ENCODE peak calls at places on chromosomes 7 and 10, in seven cellular contexts. Z, C, K, J, M, D and H are unnamed samples.

GRCh38 chr10:110330675-110331074 is 26.0 kb upstream of the SMNDC1 start:
- DNase-seq in K (no peak), M (no peak), D (no peak), J (no peak), C (no peak), Z (no peak), H (no peak)

GRCh38 chr10:59872892-59873463 is 33.4 kb downstream of the CCDC6 start:
- DNase-seq in K (no peak), J (no peak), C (peak), Z (peak), D (peak), M (no peak), H (no peak)

GRCh38 chr7:137771679-137772078 is 75.1 kb downstream of the DGKI start:
- DNase-seq in J (no peak), C (peak), M (no peak), Z (peak), D (no peak), K (no peak), H (no peak)

GRCh38 chr10:14583252-14583651 is 191.4 kb downstream of the FAM107B start:
- DNase-seq in Z (no peak), K (no peak), C (no peak), D (no peak), M (no peak), J (peak), H (no peak)

GRCh38 chr10:112949875-112950507 is at the start of gene TCF7L2:
- DNase-seq in Z (peak), J (peak), K (peak), M (peak), C (peak), D (peak), H (peak)

GRCh38 chr10:78176320-78177012 is 142.8 kb downstream of the RPS24 start:
- DNase-seq in M (no peak), Z (no peak), K (no peak), J (no peak), D (no peak), C (no peak), H (peak)

GRCh38 chr7:112211348-112211907 is 4.9 kb downstream of the ZNF277 start:
- DNase-seq in Z (peak), M (peak), K (no peak), D (no peak), J (no peak), C (peak), H (no peak)

GRCh38 chr7:31067491-31067890 is 15.4 kb downstream of the ADCYAP1R1 start:
- DNase-seq in Z (no peak), C (no peak), D (no peak), M (no peak), K (no peak), J (no peak), H (no peak)

GRCh38 chr10:15254808-15255655 is 86.5 kb upstream of the NMT2 start:
- DNase-seq in D (no peak), J (no peak), Z (no peak), M (no peak), K (peak), C (no peak), H (no peak)

GRCh38 chr7:128737867-128738390 is 1.2 kb upstream of the CALU start:
- DNase-seq in M (peak), D (no peak), K (no peak), Z (peak), C (peak), J (no peak), H (no peak)

GRCh38 chr10:73439605-73440298 is 6.4 kb upstream of the MSS51 start:
- DNase-seq in C (peak), J (no peak), D (no peak), M (peak), Z (peak), K (no peak), H (no peak)

GRCh38 chr10:11823122-11823988 is at the start of gene PROSER2:
- DNase-seq in C (peak), M (peak), D (no peak), Z (peak), J (no peak), K (no peak), H (peak)

GRCh38 chr10:37476285-37476684 is 350.9 kb downstream of the ANKRD30A start:
- DNase-seq in M (no peak), J (no peak), C (no peak), Z (no peak), D (no peak), K (no peak), H (no peak)

GRCh38 chr7:100122067-100122466 is 2.6 kb downstream of the CNPY4 start:
- DNase-seq in K (no peak), C (no peak), M (no peak), D (no peak), J (no peak), Z (no peak), H (no peak)

GRCh38 chr7:101823596-101823995 is 6.2 kb downstream of the CUX1 start:
- DNase-seq in C (no peak), M (no peak), J (no peak), Z (no peak), D (no peak), K (no peak), H (no peak)

GRCh38 chr10:712575-712974 is 23.1 kb upstream of the DIP2C start:
- DNase-seq in K (no peak), C (no peak), J (no peak), M (no peak), D (no peak), Z (no peak), H (no peak)

GRCh38 chr7:131583430-131583829 is 27.0 kb upstream of the PODXL start:
- DNase-seq in K (no peak), D (no peak), M (peak), J (no peak), C (no peak), Z (no peak), H (no peak)

GRCh38 chr10:16887565-16887964 is 70.3 kb upstream of the RSU1 start:
- DNase-seq in D (no peak), C (peak), K (no peak), M (no peak), Z (peak), J (no peak), H (no peak)

GRCh38 chr7:1963575-1963974 is 269.2 kb downstream of the MAD1L1 start:
- DNase-seq in C (no peak), Z (no peak), M (no peak), D (no peak), K (no peak), J (no peak), H (no peak)

GRCh38 chr10:1043532-1043995 is 5.4 kb downstream of the IDI1 start:
- DNase-seq in J (no peak), C (no peak), K (no peak), M (no peak), Z (no peak), D (no peak), H (no peak)

GRCh38 chr7:33444501-33444900 is 315.1 kb downstream of the BBS9 start:
- DNase-seq in C (no peak), J (no peak), M (no peak), Z (peak), D (peak), K (no peak), H (no peak)

GRCh38 chr10:100391163-100392002 is 44.4 kb downstream of the SCD start:
- DNase-seq in D (no peak), K (no peak), J (no peak), C (no peak), Z (no peak), M (no peak), H (no peak)

GRCh38 chr10:14384096-14384730 is 53.5 kb upstream of the FRMD4A start:
- DNase-seq in Z (no peak), M (no peak), K (no peak), C (peak), D (no peak), J (no peak), H (no peak)

GRCh38 chr7:122402235-122402634 is 97.7 kb upstream of the FEZF1 start:
- DNase-seq in K (no peak), M (no peak), C (no peak), Z (no peak), D (no peak), J (no peak), H (no peak)

GRCh38 chr7:122166260-122166659 is 22.2 kb upstream of the AASS start:
- DNase-seq in D (no peak), C (no peak), K (no peak), Z (no peak), J (no peak), M (no peak), H (no peak)

GRCh38 chr7:88072036-88072714 is 138.1 kb downstream of the ADAM22 start:
- DNase-seq in M (no peak), K (no peak), C (no peak), D (no peak), J (no peak), Z (no peak), H (no peak)

GRCh38 chr10:104306897-104307296 is 31.4 kb downstream of the ITPRIP start:
- DNase-seq in M (no peak), Z (no peak), C (no peak), J (no peak), D (no peak), K (no peak), H (no peak)

GRCh38 chr10:121654021-121654545 is 55.8 kb upstream of the FGFR2 start:
- DNase-seq in M (no peak), D (no peak), C (no peak), J (no peak), Z (no peak), K (no peak), H (no peak)

GRCh38 chr10:93745411-93746065 is 12.2 kb upstream of the LGI1 start:
- DNase-seq in D (peak), M (peak), Z (peak), J (no peak), K (no peak), C (peak), H (no peak)

GRCh38 chr7:39934132-39934531 is 15.9 kb upstream of the CDK13 start:
- DNase-seq in J (no peak), K (no peak), M (no peak), Z (no peak), C (no peak), D (no peak), H (no peak)

GRCh38 chr7:47556511-47557180 is 25.3 kb downstream of the TNS3 start:
- DNase-seq in M (no peak), K (no peak), J (no peak), D (peak), Z (peak), C (peak), H (no peak)

GRCh38 chr7:98215561-98216495 is 4.6 kb downstream of the BHLHA15 start:
- DNase-seq in K (no peak), J (no peak), C (no peak), M (no peak), D (peak), Z (no peak), H (no peak)

GRCh38 chr7:128031901-128032604 is 816 bp upstream of the LRRC4 start:
- DNase-seq in J (no peak), K (peak), M (peak), D (peak), Z (peak), C (peak), H (peak)

GRCh38 chr10:60032723-60033122 is 126.4 kb upstream of the CCDC6 start:
- DNase-seq in J (no peak), D (peak), Z (peak), M (peak), C (peak), K (no peak), H (no peak)

GRCh38 chr7:40299097-40299496 is 164.3 kb downstream of the SUGCT start:
- DNase-seq in J (no peak), K (no peak), M (peak), D (no peak), C (peak), Z (peak), H (no peak)

GRCh38 chr7:158468225-158468624 is 119.4 kb downstream of the PTPRN2 start:
- DNase-seq in D (no peak), Z (no peak), J (no peak), M (no peak), C (no peak), K (no peak), H (no peak)

GRCh38 chr7:106418526-106418925 is 133.7 kb upstream of the NAMPT start:
- DNase-seq in J (no peak), C (peak), D (no peak), K (no peak), M (no peak), Z (no peak), H (no peak)